ENCODE peak calls at places on chromosome 19, in six cellular contexts. E, M, J, U, G and V are unnamed samples.

GRCh38 chr19:19416280-19416679 is 10.8 kb downstream of the GATAD2A start:
- DNase-seq in E (no peak), M (no peak), J (no peak), U (no peak), G (no peak), V (no peak)

GRCh38 chr19:12965812-12966135 is 3.6 kb upstream of the DAND5 start:
- DNase-seq in E (no peak), M (no peak), J (no peak), U (no peak), G (no peak), V (no peak)

GRCh38 chr19:1154731-1155351 is 19.2 kb downstream of the SBNO2 start:
- DNase-seq in E (peak; percentile 86), M (no peak), J (no peak), U (no peak), G (peak; percentile 95), V (peak; percentile 96)

GRCh38 chr19:51272183-51272817 is 21.4 kb downstream of the SIGLECL1 start:
- DNase-seq in E (no peak), M (no peak), J (no peak), U (peak; percentile 23), G (no peak), V (no peak)

GRCh38 chr19:34269968-34270621 is 15.7 kb downstream of the GARRE1 start:
- DNase-seq in E (peak; percentile 66), M (no peak), J (peak; percentile 55), U (no peak), G (peak; percentile 72), V (peak; percentile 94)

GRCh38 chr19:5621945-5622464 is 571 bp downstream of the SAFB2 start:
- DNase-seq in E (no peak), M (no peak), J (no peak), U (peak; percentile 49), G (no peak), V (no peak)

GRCh38 chr19:20664917-20665781 is 3.8 kb upstream of the ZNF626 start:
- DNase-seq in E (no peak), M (peak; percentile 24), J (peak; percentile 68), U (no peak), G (no peak), V (peak; percentile 25)

GRCh38 chr19:4054471-4055208 is 12.1 kb downstream of the ZBTB7A start:
- DNase-seq in E (no peak), M (no peak), J (no peak), U (no peak), G (no peak), V (no peak)

GRCh38 chr19:3001235-3001800 is 24.0 kb downstream of the TLE6 start:
- DNase-seq in E (no peak), M (no peak), J (no peak), U (no peak), G (no peak), V (no peak)

GRCh38 chr19:1214862-1215731 is 9.5 kb downstream of the STK11 start:
- DNase-seq in E (no peak), M (no peak), J (no peak), U (no peak), G (no peak), V (peak; percentile 69)

GRCh38 chr19:51311388-51312257 is at the start of gene IGLON5:
- DNase-seq in E (no peak), M (peak; percentile 31), J (peak; percentile 71), U (no peak), G (no peak), V (no peak)

GRCh38 chr19:37056776-37057175 is 21.5 kb upstream of the ZNF420 start:
- DNase-seq in E (no peak), M (no peak), J (no peak), U (no peak), G (no peak), V (no peak)

GRCh38 chr19:35511337-35511736 is 2.1 kb downstream of the DMKN start:
- DNase-seq in E (no peak), M (no peak), J (no peak), U (no peak), G (no peak), V (no peak)

GRCh38 chr19:2053601-2054389 is 2.8 kb upstream of the MKNK2 start:
- DNase-seq in E (peak; percentile 23), M (no peak), J (peak; percentile 31), U (no peak), G (no peak), V (no peak)

GRCh38 chr19:13117176-13117771 is 734 bp upstream of the TRMT1 start:
- DNase-seq in E (no peak), M (no peak), J (no peak), U (no peak), G (no peak), V (no peak)

GRCh38 chr19:50705422-50706019 is 14.1 kb downstream of the SHANK1 start:
- DNase-seq in E (peak; percentile 76), M (no peak), J (peak; percentile 67), U (peak; percentile 67), G (peak; percentile 5), V (peak; percentile 53)

GRCh38 chr19:10344780-10345179 is 5.4 kb upstream of the ICAM3 start:
- DNase-seq in E (peak; percentile 39), M (no peak), J (no peak), U (no peak), G (no peak), V (peak; percentile 45)

GRCh38 chr19:1466461-1467227 is 12.4 kb downstream of the C19orf25 start:
- DNase-seq in E (no peak), M (no peak), J (no peak), U (peak; percentile 63), G (no peak), V (no peak)

GRCh38 chr19:6568010-6568411 is 22.9 kb downstream of the CD70 start:
- DNase-seq in E (no peak), M (no peak), J (no peak), U (no peak), G (no peak), V (peak; percentile 80)

GRCh38 chr19:41815301-41815700 is 18.9 kb downstream of the CEACAM3 start:
- DNase-seq in E (no peak), M (no peak), J (no peak), U (no peak), G (no peak), V (no peak)

GRCh38 chr19:41816761-41817160 is 20.4 kb downstream of the CEACAM3 start:
- DNase-seq in E (no peak), M (no peak), J (no peak), U (no peak), G (no peak), V (no peak)

GRCh38 chr19:41821003-41821735 is 23.3 kb downstream of the LYPD4 start:
- DNase-seq in E (peak; percentile 15), M (peak; percentile 41), J (peak; percentile 76), U (peak; percentile 50), G (no peak), V (no peak)
- H2AFZ ChIP-seq in E (no peak overlapping the region), M (no peak overlapping the region), J (no peak overlapping the region), U (no peak overlapping the region), G (no peak overlapping the region), V (no peak overlapping the region)

GRCh38 chr19:30897034-30897433 is 452.2 kb downstream of the TSHZ3 start:
- DNase-seq in E (no peak), M (no peak), J (no peak), U (no peak), G (no peak), V (no peak)

GRCh38 chr19:30898353-30899103 is 450.7 kb downstream of the TSHZ3 start:
- DNase-seq in E (no peak), M (no peak), J (peak; percentile 66), U (no peak), G (no peak), V (no peak)

GRCh38 chr19:30897553-30897952 is 451.7 kb downstream of the TSHZ3 start:
- DNase-seq in E (no peak), M (no peak), J (no peak), U (no peak), G (no peak), V (no peak)

GRCh38 chr19:30896551-30896950 is 452.7 kb downstream of the TSHZ3 start:
- DNase-seq in E (no peak), M (no peak), J (peak; percentile 66), U (no peak), G (no peak), V (no peak)

GRCh38 chr19:30895946-30896345 is 453.3 kb downstream of the TSHZ3 start:
- DNase-seq in E (no peak), M (no peak), J (peak; percentile 31), U (no peak), G (no peak), V (no peak)
- H3K4ac ChIP-seq in E (no peak overlapping the region), M (no peak overlapping the region), J (no peak overlapping the region), U (peak overlapping the region; percentile 17), G (no peak overlapping the region), V (no peak overlapping the region)

DNA sequence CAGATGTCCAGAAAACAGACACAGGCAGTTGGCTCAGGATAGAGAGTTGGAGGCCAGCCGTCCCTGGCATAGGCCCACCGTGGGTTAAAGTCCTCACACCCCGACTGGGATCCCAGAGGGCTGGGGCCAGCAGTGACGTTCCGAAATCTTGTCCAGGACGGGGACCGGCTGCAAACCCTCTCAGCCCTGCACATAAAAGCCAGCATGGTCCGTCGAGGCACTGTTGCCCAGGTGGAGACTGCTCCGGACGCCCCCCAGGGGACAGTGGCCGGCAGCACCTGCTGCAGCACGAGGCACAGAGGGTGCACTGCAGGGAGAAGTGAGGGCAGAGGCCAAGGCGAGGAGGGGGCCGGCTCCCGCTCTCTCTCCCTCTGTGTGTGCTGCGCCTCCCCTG is 4.3 kb upstream of the IFNL2 start:
- DNase-seq in E (no peak), M (no peak), J (peak; percentile 60), U (peak; percentile 63), G (no peak), V (no peak)
- H2AFZ ChIP-seq in E (no peak overlapping the region), M (peak overlapping the region; percentile 85), J (no peak overlapping the region), U (peak overlapping the region; percentile 58), G (no peak overlapping the region), V (no peak overlapping the region)

GRCh38 chr19:14167013-14167593 is 30.7 kb upstream of the ASF1B start:
- DNase-seq in E (no peak), M (no peak), J (no peak), U (no peak), G (no peak), V (no peak)
- H3K4ac ChIP-seq in E (no peak overlapping the region), M (no peak overlapping the region), J (no peak overlapping the region), U (no peak overlapping the region), G (no peak overlapping the region), V (no peak overlapping the region)

GRCh38 chr19:52492201-52492960 is 35.1 kb upstream of the ZNF808 start:
- DNase-seq in E (no peak), M (peak; percentile 44), J (peak; percentile 97), U (peak; percentile 94), G (no peak), V (peak; percentile 67)
- H2AFZ ChIP-seq in E (peak overlapping the region; percentile 51), M (peak overlapping the region; percentile 91), J (no peak overlapping the region), U (peak overlapping the region; percentile 66), G (no peak overlapping the region), V (peak overlapping the region; percentile 66)